ENCODE peak calls at places on chromosome 3, in ten cellular contexts. One of them, this sample, is unnamed. For H3K36me3, the result is how much of the 10 kb centered on the place peaks cover.

GRCh38 chr3:175258763-175259162 is 399.6 kb downstream of the NAALADL2 start:
- DNase-seq in lower lobe of right lung: no peak
- DNase-seq in thyroid gland: no peak
- DNase-seq in hepatocyte: no peak
- DNase-seq in CD8-positive, alpha-beta memory T cell: no peak
- DNase-seq in left ventricle myocardium inferior: no peak
- DNase-seq in heart left ventricle: no peak
- DNase-seq in right atrium auricular region: no peak
- DNase-seq in Peyer's patch: no peak
- DNase-seq in gastrocnemius medialis: no peak
- DNase-seq in this sample: no peak

GRCh38 chr3:61733866-61734265 is 172.5 kb downstream of the PTPRG start:
- DNase-seq in lower lobe of right lung: no peak
- DNase-seq in thyroid gland: peak
- DNase-seq in hepatocyte: no peak
- DNase-seq in CD8-positive, alpha-beta memory T cell: no peak
- DNase-seq in left ventricle myocardium inferior: peak
- DNase-seq in heart left ventricle: no peak
- DNase-seq in right atrium auricular region: no peak
- DNase-seq in Peyer's patch: no peak
- DNase-seq in gastrocnemius medialis: no peak
- DNase-seq in this sample: no peak

GRCh38 chr3:9347086-9347485 is 15.8 kb upstream of the THUMPD3 start:
- DNase-seq in lower lobe of right lung: no peak
- DNase-seq in thyroid gland: no peak
- DNase-seq in hepatocyte: no peak
- DNase-seq in CD8-positive, alpha-beta memory T cell: no peak
- DNase-seq in left ventricle myocardium inferior: no peak
- DNase-seq in heart left ventricle: no peak
- DNase-seq in right atrium auricular region: no peak
- DNase-seq in Peyer's patch: no peak
- DNase-seq in gastrocnemius medialis: no peak
- DNase-seq in this sample: no peak

GRCh38 chr3:149657458-149657795 is 398 bp downstream of the WWTR1 start:
- DNase-seq in lower lobe of right lung: peak
- DNase-seq in thyroid gland: peak
- DNase-seq in hepatocyte: peak
- DNase-seq in CD8-positive, alpha-beta memory T cell: no peak
- DNase-seq in left ventricle myocardium inferior: peak
- DNase-seq in heart left ventricle: no peak
- DNase-seq in right atrium auricular region: peak
- DNase-seq in Peyer's patch: peak
- DNase-seq in gastrocnemius medialis: peak
- DNase-seq in this sample: no peak

GRCh38 chr3:100720423-100720822 is 11.1 kb downstream of the TFG start:
- DNase-seq in lower lobe of right lung: no peak
- DNase-seq in thyroid gland: no peak
- DNase-seq in hepatocyte: no peak
- DNase-seq in CD8-positive, alpha-beta memory T cell: no peak
- DNase-seq in left ventricle myocardium inferior: no peak
- DNase-seq in heart left ventricle: no peak
- DNase-seq in right atrium auricular region: no peak
- DNase-seq in Peyer's patch: no peak
- DNase-seq in gastrocnemius medialis: no peak
- DNase-seq in this sample: no peak

GRCh38 chr3:125374501-125374995 is 577 bp downstream of the ZNF148 start:
- DNase-seq in lower lobe of right lung: peak
- DNase-seq in thyroid gland: peak
- DNase-seq in hepatocyte: peak
- DNase-seq in CD8-positive, alpha-beta memory T cell: peak
- DNase-seq in left ventricle myocardium inferior: peak
- DNase-seq in heart left ventricle: peak
- DNase-seq in right atrium auricular region: no peak
- DNase-seq in Peyer's patch: peak
- DNase-seq in gastrocnemius medialis: peak
- DNase-seq in this sample: no peak

GRCh38 chr3:150300847-150301517 is 107.1 kb upstream of the TSC22D2 start:
- DNase-seq in lower lobe of right lung: no peak
- DNase-seq in thyroid gland: no peak
- DNase-seq in hepatocyte: no peak
- DNase-seq in CD8-positive, alpha-beta memory T cell: no peak
- DNase-seq in left ventricle myocardium inferior: no peak
- DNase-seq in heart left ventricle: no peak
- DNase-seq in right atrium auricular region: no peak
- DNase-seq in Peyer's patch: no peak
- DNase-seq in gastrocnemius medialis: no peak
- DNase-seq in this sample: no peak

GRCh38 chr3:156150434-156151066 is 30.2 kb downstream of the KCNAB1 start:
- DNase-seq in lower lobe of right lung: no peak
- DNase-seq in thyroid gland: peak
- DNase-seq in hepatocyte: peak
- DNase-seq in CD8-positive, alpha-beta memory T cell: peak
- DNase-seq in left ventricle myocardium inferior: no peak
- DNase-seq in heart left ventricle: peak
- DNase-seq in right atrium auricular region: peak
- DNase-seq in Peyer's patch: peak
- DNase-seq in gastrocnemius medialis: peak
- DNase-seq in this sample: peak

DNA sequence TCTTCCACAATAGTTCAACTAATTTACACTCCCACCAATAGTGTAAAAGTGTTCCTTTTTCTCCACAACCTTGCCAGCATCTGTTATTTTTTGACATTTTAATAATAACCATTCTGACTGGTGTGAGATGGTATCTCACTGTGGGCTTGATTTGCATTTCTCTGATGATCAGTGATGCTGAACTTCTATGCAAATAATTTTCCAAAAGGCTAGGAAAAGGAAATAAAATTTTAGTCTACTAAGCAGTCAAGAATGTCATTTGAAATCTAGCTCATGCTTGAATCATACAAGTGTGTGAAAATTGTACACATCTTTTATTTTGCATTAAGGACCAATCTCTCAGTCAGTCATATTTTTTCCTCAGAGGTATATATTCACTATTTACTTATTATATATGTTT is 101.7 kb upstream of the UBP1 start:
- DNase-seq in lower lobe of right lung: no peak
- DNase-seq in thyroid gland: no peak
- DNase-seq in hepatocyte: no peak
- DNase-seq in CD8-positive, alpha-beta memory T cell: no peak
- DNase-seq in left ventricle myocardium inferior: no peak
- DNase-seq in heart left ventricle: no peak
- DNase-seq in right atrium auricular region: no peak
- DNase-seq in Peyer's patch: no peak
- DNase-seq in gastrocnemius medialis: no peak
- DNase-seq in this sample: no peak
- H3K36me3 ChIP-seq in lower lobe of right lung: half or more
- H3K36me3 ChIP-seq in thyroid gland: under half
- H3K36me3 ChIP-seq in hepatocyte: under half
- H3K36me3 ChIP-seq in CD8-positive, alpha-beta memory T cell: under half
- H3K36me3 ChIP-seq in left ventricle myocardium inferior: half or more
- H3K36me3 ChIP-seq in heart left ventricle: under half
- H3K36me3 ChIP-seq in right atrium auricular region: under half
- H3K36me3 ChIP-seq in Peyer's patch: under half
- H3K36me3 ChIP-seq in gastrocnemius medialis: under half
- H3K36me3 ChIP-seq in this sample: under half

GRCh38 chr3:197841789-197842188 is 50.7 kb downstream of the LRCH3 start:
- DNase-seq in lower lobe of right lung: no peak
- DNase-seq in thyroid gland: no peak
- DNase-seq in hepatocyte: no peak
- DNase-seq in CD8-positive, alpha-beta memory T cell: no peak
- DNase-seq in left ventricle myocardium inferior: no peak
- DNase-seq in heart left ventricle: no peak
- DNase-seq in right atrium auricular region: no peak
- DNase-seq in Peyer's patch: no peak
- DNase-seq in gastrocnemius medialis: no peak
- DNase-seq in this sample: no peak
- H3K36me3 ChIP-seq in lower lobe of right lung: half or more
- H3K36me3 ChIP-seq in thyroid gland: under half
- H3K36me3 ChIP-seq in hepatocyte: under half
- H3K36me3 ChIP-seq in CD8-positive, alpha-beta memory T cell: under half
- H3K36me3 ChIP-seq in left ventricle myocardium inferior: half or more
- H3K36me3 ChIP-seq in heart left ventricle: under half
- H3K36me3 ChIP-seq in right atrium auricular region: half or more
- H3K36me3 ChIP-seq in Peyer's patch: under half
- H3K36me3 ChIP-seq in gastrocnemius medialis: under half
- H3K36me3 ChIP-seq in this sample: under half

DNA sequence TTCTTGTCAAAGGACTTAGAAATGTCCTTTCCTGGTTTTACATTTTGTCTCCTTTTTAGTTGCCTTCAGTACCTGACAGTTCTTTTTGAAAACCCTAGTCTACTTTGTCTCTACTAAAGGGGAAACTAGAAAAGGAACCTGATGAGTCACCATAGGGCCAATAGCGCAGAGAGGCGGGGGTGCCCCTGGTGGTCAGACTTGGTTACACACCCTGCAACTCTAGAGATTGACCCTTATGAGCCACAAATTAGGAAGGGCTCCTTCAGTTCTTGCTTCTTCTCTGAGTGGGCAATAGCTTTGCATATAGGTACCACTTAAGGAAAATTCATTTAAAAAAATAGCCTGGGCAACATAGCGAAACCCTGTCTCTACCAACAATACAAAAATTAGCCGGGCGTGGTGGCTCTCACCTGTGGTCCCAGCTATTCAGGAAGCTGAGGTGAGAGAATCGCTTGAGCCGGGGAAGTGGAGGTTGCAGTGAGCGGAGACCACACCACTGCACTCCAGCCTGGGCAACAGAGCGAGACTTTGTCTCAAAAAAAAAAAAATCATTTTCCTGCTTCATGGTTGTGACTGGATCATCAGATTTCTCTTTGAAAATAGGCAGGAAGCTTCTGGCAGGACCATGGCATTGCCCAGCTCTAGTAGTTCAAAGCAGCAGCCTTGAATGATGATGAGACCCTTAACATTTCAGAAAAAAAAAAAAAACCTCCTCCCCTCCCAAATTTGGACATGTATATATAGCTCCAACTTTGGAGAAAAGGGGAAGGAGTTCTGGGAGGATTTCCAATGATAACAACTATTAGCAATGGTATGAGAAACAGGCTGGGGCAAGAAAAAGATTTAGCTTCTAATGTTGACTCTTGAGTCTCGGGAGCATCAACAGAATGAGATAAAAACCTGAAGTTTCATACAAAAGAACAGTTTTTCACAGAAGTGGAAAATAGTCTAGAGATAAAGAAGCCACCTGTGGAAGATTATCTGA is 45.2 kb upstream of the RASA2 start:
- DNase-seq in lower lobe of right lung: peak
- DNase-seq in thyroid gland: peak
- DNase-seq in hepatocyte: peak
- DNase-seq in CD8-positive, alpha-beta memory T cell: peak
- DNase-seq in left ventricle myocardium inferior: peak
- DNase-seq in heart left ventricle: peak
- DNase-seq in right atrium auricular region: no peak
- DNase-seq in Peyer's patch: peak
- DNase-seq in gastrocnemius medialis: peak
- DNase-seq in this sample: peak
- H3K36me3 ChIP-seq in lower lobe of right lung: half or more
- H3K36me3 ChIP-seq in thyroid gland: under half
- H3K36me3 ChIP-seq in hepatocyte: under half
- H3K36me3 ChIP-seq in CD8-positive, alpha-beta memory T cell: under half
- H3K36me3 ChIP-seq in left ventricle myocardium inferior: half or more
- H3K36me3 ChIP-seq in heart left ventricle: under half
- H3K36me3 ChIP-seq in right atrium auricular region: half or more
- H3K36me3 ChIP-seq in Peyer's patch: under half
- H3K36me3 ChIP-seq in gastrocnemius medialis: under half
- H3K36me3 ChIP-seq in this sample: under half

DNA sequence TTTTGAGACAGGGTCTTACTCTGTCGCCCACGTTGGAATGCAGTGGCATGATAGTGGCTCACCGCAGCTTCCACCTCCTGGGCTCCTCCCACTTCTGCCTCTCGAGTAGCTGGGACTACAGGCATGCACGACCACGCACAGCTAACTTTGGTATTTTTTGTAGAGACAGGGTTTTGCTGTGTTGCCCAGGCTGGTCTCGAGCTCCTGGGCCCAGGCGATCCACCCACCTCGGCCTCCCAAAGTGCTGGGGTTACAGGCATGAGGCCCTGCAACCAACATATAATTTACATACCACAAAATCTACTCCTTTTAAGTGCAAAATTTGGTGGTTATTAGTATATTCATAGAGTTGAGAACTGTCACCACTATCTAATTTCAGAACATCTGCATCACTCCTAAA is 31.7 kb downstream of the CCDC14 start:
- DNase-seq in lower lobe of right lung: no peak
- DNase-seq in thyroid gland: no peak
- DNase-seq in hepatocyte: no peak
- DNase-seq in CD8-positive, alpha-beta memory T cell: no peak
- DNase-seq in left ventricle myocardium inferior: no peak
- DNase-seq in heart left ventricle: no peak
- DNase-seq in right atrium auricular region: no peak
- DNase-seq in Peyer's patch: no peak
- DNase-seq in gastrocnemius medialis: no peak
- DNase-seq in this sample: no peak
- H3K36me3 ChIP-seq in lower lobe of right lung: under half
- H3K36me3 ChIP-seq in thyroid gland: under half
- H3K36me3 ChIP-seq in hepatocyte: under half
- H3K36me3 ChIP-seq in CD8-positive, alpha-beta memory T cell: under half
- H3K36me3 ChIP-seq in left ventricle myocardium inferior: half or more
- H3K36me3 ChIP-seq in heart left ventricle: under half
- H3K36me3 ChIP-seq in right atrium auricular region: under half
- H3K36me3 ChIP-seq in Peyer's patch: under half
- H3K36me3 ChIP-seq in gastrocnemius medialis: under half
- H3K36me3 ChIP-seq in this sample: under half